ENCODE peak calls at places on chromosomes 4 and X, in ten cellular contexts. One of them, this sample, is unnamed.
A peak's percentile ranks its signal among the peaks of the same experiment; 100 is the strongest.

GRCh38 chrX:23826653-23827052 is 43.7 kb downstream of the SAT1 start:
- DNase-seq in astrocyte of the cerebellum: no peak
- DNase-seq in cardiac fibroblast: no peak
- DNase-seq in AG10803: no peak
- DNase-seq in choroid plexus epithelial cell: no peak
- DNase-seq in lower leg skin: no peak
- DNase-seq in stomach: no peak
- DNase-seq in heart left ventricle: no peak
- DNase-seq in neural progenitor cell: no peak
- DNase-seq in AG09309: no peak
- DNase-seq in this sample: no peak

GRCh38 chrX:114599305-114599704 is 15.4 kb downstream of the HTR2C start:
- DNase-seq in stomach: no peak
- DNase-seq in cardiac fibroblast: no peak
- DNase-seq in neural progenitor cell: no peak
- DNase-seq in astrocyte of the cerebellum: no peak
- DNase-seq in AG09309: no peak
- DNase-seq in heart left ventricle: no peak
- DNase-seq in choroid plexus epithelial cell: no peak
- DNase-seq in AG10803: no peak
- DNase-seq in lower leg skin: no peak
- DNase-seq in this sample: no peak

GRCh38 chrX:120463241-120463640 is 5.9 kb downstream of the LAMP2 start:
- DNase-seq in neural progenitor cell: no peak
- DNase-seq in cardiac fibroblast: peak; percentile 82
- DNase-seq in stomach: no peak
- DNase-seq in lower leg skin: no peak
- DNase-seq in AG10803: peak; percentile 43
- DNase-seq in heart left ventricle: no peak
- DNase-seq in choroid plexus epithelial cell: peak; percentile 87
- DNase-seq in astrocyte of the cerebellum: peak; percentile 39
- DNase-seq in AG09309: no peak
- DNase-seq in this sample: no peak

GRCh38 chr4:169062861-169063197 is 52.8 kb upstream of the CBR4 start:
- DNase-seq in cardiac fibroblast: peak; percentile 59
- DNase-seq in astrocyte of the cerebellum: no peak
- DNase-seq in neural progenitor cell: no peak
- DNase-seq in stomach: no peak
- DNase-seq in heart left ventricle: no peak
- DNase-seq in AG09309: no peak
- DNase-seq in AG10803: no peak
- DNase-seq in lower leg skin: no peak
- DNase-seq in choroid plexus epithelial cell: peak; percentile 27
- DNase-seq in this sample: no peak

GRCh38 chrX:74420194-74421035 is 878 bp upstream of the SLC16A2 start:
- DNase-seq in stomach: peak; percentile 64
- DNase-seq in AG10803: peak; percentile 76
- DNase-seq in AG09309: peak; percentile 27
- DNase-seq in heart left ventricle: peak; percentile 76
- DNase-seq in astrocyte of the cerebellum: peak; percentile 19
- DNase-seq in cardiac fibroblast: peak; percentile 79
- DNase-seq in neural progenitor cell: peak; percentile 78
- DNase-seq in lower leg skin: peak; percentile 34
- DNase-seq in choroid plexus epithelial cell: peak; percentile 38
- DNase-seq in this sample: no peak

GRCh38 chrX:144334577-144334976 is 450.7 kb downstream of the UBE2NL start:
- DNase-seq in choroid plexus epithelial cell: no peak
- DNase-seq in cardiac fibroblast: no peak
- DNase-seq in AG10803: no peak
- DNase-seq in heart left ventricle: no peak
- DNase-seq in stomach: no peak
- DNase-seq in AG09309: no peak
- DNase-seq in neural progenitor cell: peak; percentile 2
- DNase-seq in lower leg skin: no peak
- DNase-seq in astrocyte of the cerebellum: no peak
- DNase-seq in this sample: no peak

GRCh38 chrX:71995122-71995521 is 84.5 kb downstream of the NHSL2 start:
- DNase-seq in cardiac fibroblast: no peak
- DNase-seq in neural progenitor cell: no peak
- DNase-seq in stomach: no peak
- DNase-seq in lower leg skin: no peak
- DNase-seq in AG10803: no peak
- DNase-seq in AG09309: no peak
- DNase-seq in astrocyte of the cerebellum: no peak
- DNase-seq in choroid plexus epithelial cell: no peak
- DNase-seq in heart left ventricle: no peak
- DNase-seq in this sample: no peak

GRCh38 chr4:135418353-135418752 is 1216.8 kb upstream of the PABPC4L start:
- DNase-seq in lower leg skin: no peak
- DNase-seq in stomach: no peak
- DNase-seq in AG10803: no peak
- DNase-seq in astrocyte of the cerebellum: no peak
- DNase-seq in heart left ventricle: no peak
- DNase-seq in cardiac fibroblast: peak; percentile 24
- DNase-seq in neural progenitor cell: peak; percentile 26
- DNase-seq in AG09309: no peak
- DNase-seq in choroid plexus epithelial cell: peak; percentile 62
- DNase-seq in this sample: no peak

GRCh38 chr4:36241771-36242170 is 2.5 kb downstream of the ARAP2 start:
- DNase-seq in choroid plexus epithelial cell: no peak
- DNase-seq in astrocyte of the cerebellum: no peak
- DNase-seq in neural progenitor cell: no peak
- DNase-seq in AG09309: no peak
- DNase-seq in lower leg skin: no peak
- DNase-seq in stomach: no peak
- DNase-seq in cardiac fibroblast: no peak
- DNase-seq in AG10803: no peak
- DNase-seq in heart left ventricle: no peak
- DNase-seq in this sample: no peak

GRCh38 chrX:24963823-24964222 is 51.9 kb downstream of the ARX start:
- DNase-seq in neural progenitor cell: no peak
- DNase-seq in AG10803: peak; percentile 10
- DNase-seq in stomach: no peak
- DNase-seq in heart left ventricle: no peak
- DNase-seq in choroid plexus epithelial cell: peak; percentile 43
- DNase-seq in lower leg skin: no peak
- DNase-seq in AG09309: no peak
- DNase-seq in cardiac fibroblast: no peak
- DNase-seq in astrocyte of the cerebellum: no peak
- DNase-seq in this sample: peak; percentile 48

GRCh38 chr4:155964016-155964891 is 10.6 kb upstream of the CTSO start:
- DNase-seq in stomach: no peak
- DNase-seq in choroid plexus epithelial cell: peak; percentile 13
- DNase-seq in astrocyte of the cerebellum: no peak
- DNase-seq in neural progenitor cell: no peak
- DNase-seq in heart left ventricle: no peak
- DNase-seq in cardiac fibroblast: peak; percentile 48
- DNase-seq in AG09309: no peak
- DNase-seq in lower leg skin: peak; percentile 37
- DNase-seq in AG10803: no peak
- DNase-seq in this sample: no peak

DNA sequence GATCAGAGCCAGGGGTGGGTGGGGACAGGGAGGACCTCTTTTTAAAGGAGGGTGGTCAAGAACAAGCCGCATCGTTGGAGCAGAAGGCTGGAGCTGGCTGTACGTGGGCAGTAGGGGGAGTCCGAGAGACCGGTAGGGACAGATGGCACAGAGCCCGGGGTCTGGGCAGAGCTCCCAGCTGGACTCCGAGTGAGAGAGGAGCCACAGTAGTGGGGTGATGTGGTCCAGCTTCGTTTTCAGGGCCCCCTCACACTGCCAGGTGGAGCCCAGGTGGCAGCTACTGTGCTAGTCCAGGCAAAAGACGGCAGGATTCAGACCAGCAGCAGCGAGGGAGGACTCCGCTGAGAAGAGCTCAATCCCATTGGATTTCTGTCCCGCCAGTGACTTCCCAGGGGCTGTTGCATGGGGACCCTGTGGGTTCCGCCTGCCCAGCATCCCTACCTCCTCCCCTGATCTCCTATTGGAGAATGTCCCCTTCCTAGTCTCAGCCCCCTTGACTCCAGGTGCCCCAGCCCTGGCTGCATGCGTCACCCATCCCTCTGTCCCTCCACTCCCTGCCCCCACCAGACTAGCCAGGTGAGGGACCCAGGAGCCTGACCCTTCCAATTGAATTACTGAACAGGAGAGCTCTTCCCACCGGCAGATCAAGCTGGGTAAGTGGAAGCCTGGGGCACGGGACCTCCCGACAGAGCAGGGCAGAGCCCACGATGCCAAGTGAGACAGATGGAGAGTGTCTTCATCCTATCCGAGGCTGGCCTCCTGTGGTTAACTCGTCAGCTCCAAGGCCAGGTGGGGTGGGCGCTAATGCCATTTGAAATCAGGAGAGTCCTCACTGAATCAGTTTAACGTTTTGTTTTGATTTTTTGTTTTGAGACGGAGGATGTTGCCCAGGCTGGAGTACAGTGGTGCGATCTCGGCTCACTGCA is 2.9 kb downstream of the ARHGAP4 start:
- DNase-seq in cardiac fibroblast: peak; percentile 77
- DNase-seq in choroid plexus epithelial cell: peak; percentile 70
- DNase-seq in astrocyte of the cerebellum: no peak
- DNase-seq in AG10803: peak; percentile 46
- DNase-seq in stomach: peak; percentile 88
- DNase-seq in lower leg skin: no peak
- DNase-seq in neural progenitor cell: peak; percentile 41
- DNase-seq in heart left ventricle: peak; percentile 84
- DNase-seq in AG09309: no peak
- DNase-seq in this sample: no peak
- TF ChIP-seq CTCF in cardiac fibroblast: peak; percentile 65
- TF ChIP-seq CTCF in choroid plexus epithelial cell: peak; percentile 67
- TF ChIP-seq CTCF in astrocyte of the cerebellum: peak; percentile 63
- TF ChIP-seq CTCF in AG10803: peak; percentile 61
- TF ChIP-seq CTCF in stomach: peak; percentile 46
- TF ChIP-seq CTCF in lower leg skin: no peak
- TF ChIP-seq CTCF in neural progenitor cell: peak; percentile 38
- TF ChIP-seq CTCF in heart left ventricle: peak; percentile 53
- TF ChIP-seq CTCF in AG09309: peak; percentile 67
- TF ChIP-seq CTCF in this sample: peak; percentile 77

DNA sequence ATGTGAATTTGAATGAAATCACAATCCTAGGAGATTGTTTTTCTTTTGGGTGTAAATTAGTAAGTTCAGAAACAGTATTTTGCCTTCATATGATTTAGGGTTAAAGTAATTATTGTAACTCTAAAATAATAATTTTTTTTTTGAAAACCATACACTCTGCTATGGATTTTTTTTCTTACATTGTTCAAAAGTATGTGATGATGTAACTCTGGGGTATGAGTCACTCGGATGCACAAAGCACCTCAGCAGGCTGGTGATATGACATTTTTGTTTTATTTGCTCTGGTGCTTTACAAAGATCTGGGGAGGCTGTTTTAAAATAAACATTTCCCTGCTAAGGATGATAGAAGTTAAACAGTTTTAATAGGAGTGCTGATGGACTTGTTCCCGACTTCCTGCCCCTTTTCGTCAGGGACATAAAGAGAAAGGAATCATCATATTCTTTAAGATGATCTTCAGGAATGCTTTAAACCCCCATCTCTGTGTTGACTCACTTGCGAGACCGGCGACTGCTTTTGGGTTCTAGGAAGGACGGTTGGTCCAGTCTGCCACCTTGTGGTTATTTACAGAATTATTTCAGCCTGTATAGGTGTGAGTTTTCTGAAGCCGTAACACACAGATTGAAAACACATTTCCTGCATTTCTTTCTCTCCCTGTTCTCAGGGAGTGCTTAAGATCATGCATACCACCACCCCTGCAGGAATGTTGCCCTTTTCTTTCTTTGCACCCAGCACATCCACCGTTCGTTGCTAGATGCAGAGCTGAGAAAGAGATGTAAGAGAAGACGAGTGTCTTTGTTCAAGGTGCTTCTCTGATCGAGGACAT is 72.5 kb downstream of the RAPGEF2 start:
- DNase-seq in AG09309: peak; percentile 73
- DNase-seq in astrocyte of the cerebellum: peak; percentile 88
- DNase-seq in cardiac fibroblast: peak; percentile 92
- DNase-seq in stomach: peak; percentile 53
- DNase-seq in neural progenitor cell: peak; percentile 88
- DNase-seq in lower leg skin: peak; percentile 62
- DNase-seq in AG10803: peak; percentile 90
- DNase-seq in heart left ventricle: peak; percentile 63
- DNase-seq in choroid plexus epithelial cell: peak; percentile 96
- DNase-seq in this sample: peak; percentile 46
- H3K4me3 ChIP-seq in AG09309: peak overlapping the region; percentile 21
- H3K4me3 ChIP-seq in astrocyte of the cerebellum: peak overlapping the region; percentile 20
- H3K4me3 ChIP-seq in cardiac fibroblast: no peak overlapping the region
- H3K4me3 ChIP-seq in stomach: no peak overlapping the region
- H3K4me3 ChIP-seq in neural progenitor cell: no peak overlapping the region
- H3K4me3 ChIP-seq in lower leg skin: no peak overlapping the region
- H3K4me3 ChIP-seq in AG10803: peak overlapping the region; percentile 46
- H3K4me3 ChIP-seq in heart left ventricle: no peak overlapping the region
- H3K4me3 ChIP-seq in choroid plexus epithelial cell: peak overlapping the region; percentile 37
- H3K4me3 ChIP-seq in this sample: no peak overlapping the region

DNA sequence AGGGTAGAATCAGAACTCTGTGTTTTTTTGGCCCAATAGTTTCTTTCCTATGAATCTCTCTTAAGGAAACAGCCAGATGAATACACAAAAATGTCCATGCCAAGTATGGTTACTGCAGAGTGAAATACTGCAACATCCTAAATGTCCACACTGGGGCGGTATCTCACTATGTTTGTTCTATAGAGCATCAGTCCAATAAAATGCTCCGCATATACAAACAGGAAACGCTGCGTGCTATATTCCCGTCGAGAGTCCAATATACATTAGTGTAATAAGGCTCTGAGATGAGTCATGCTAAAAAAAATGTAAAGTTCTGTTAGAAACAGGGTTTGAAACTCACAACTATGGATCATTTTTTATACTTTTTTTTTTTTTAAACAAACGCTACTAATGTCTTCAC is 72.9 kb upstream of the ENOX2 start:
- DNase-seq in heart left ventricle: no peak
- DNase-seq in choroid plexus epithelial cell: peak; percentile 69
- DNase-seq in stomach: no peak
- DNase-seq in cardiac fibroblast: peak; percentile 51
- DNase-seq in AG09309: peak; percentile 5
- DNase-seq in neural progenitor cell: peak; percentile 53
- DNase-seq in astrocyte of the cerebellum: peak; percentile 36
- DNase-seq in lower leg skin: peak; percentile 14
- DNase-seq in AG10803: peak; percentile 41
- DNase-seq in this sample: peak; percentile 6
- TF ChIP-seq CTCF in heart left ventricle: peak; percentile 23
- TF ChIP-seq CTCF in choroid plexus epithelial cell: peak; percentile 59
- TF ChIP-seq CTCF in stomach: peak; percentile 33
- TF ChIP-seq CTCF in cardiac fibroblast: peak; percentile 47
- TF ChIP-seq CTCF in AG09309: peak; percentile 67
- TF ChIP-seq CTCF in neural progenitor cell: peak; percentile 68
- TF ChIP-seq CTCF in astrocyte of the cerebellum: peak; percentile 58
- TF ChIP-seq CTCF in lower leg skin: no peak
- TF ChIP-seq CTCF in AG10803: peak; percentile 64
- TF ChIP-seq CTCF in this sample: peak; percentile 67

DNA sequence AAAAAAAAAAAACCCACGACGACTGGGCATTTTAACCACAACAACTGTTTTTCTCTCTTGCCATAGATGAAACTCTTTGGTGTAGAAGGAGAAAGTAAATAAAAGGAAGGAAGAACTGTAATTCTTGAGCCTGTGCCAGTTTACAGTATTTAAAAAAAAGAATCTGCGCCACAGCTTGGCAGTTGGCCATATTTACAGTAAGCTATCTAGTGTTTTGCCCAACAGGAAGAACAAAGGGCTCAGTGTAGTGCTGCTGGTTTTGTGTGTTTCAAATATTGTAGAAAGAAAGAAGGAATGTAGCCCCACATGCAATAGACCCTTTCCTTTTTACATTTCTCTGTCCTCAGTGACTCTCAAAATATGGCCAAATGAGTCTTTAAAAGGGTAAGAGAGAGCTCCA is 66.1 kb downstream of the NR3C2 start:
- DNase-seq in cardiac fibroblast: peak; percentile 68
- DNase-seq in astrocyte of the cerebellum: peak; percentile 47
- DNase-seq in heart left ventricle: peak; percentile 32
- DNase-seq in neural progenitor cell: no peak
- DNase-seq in AG09309: no peak
- DNase-seq in AG10803: peak; percentile 11
- DNase-seq in choroid plexus epithelial cell: peak; percentile 65
- DNase-seq in stomach: peak; percentile 80
- DNase-seq in lower leg skin: peak; percentile 43
- DNase-seq in this sample: peak; percentile 89
- H3K4me3 ChIP-seq in cardiac fibroblast: no peak overlapping the region
- H3K4me3 ChIP-seq in astrocyte of the cerebellum: peak overlapping the region; percentile 22
- H3K4me3 ChIP-seq in heart left ventricle: no peak overlapping the region
- H3K4me3 ChIP-seq in neural progenitor cell: no peak overlapping the region
- H3K4me3 ChIP-seq in AG09309: no peak overlapping the region
- H3K4me3 ChIP-seq in AG10803: no peak overlapping the region
- H3K4me3 ChIP-seq in choroid plexus epithelial cell: no peak overlapping the region
- H3K4me3 ChIP-seq in stomach: peak overlapping the region; percentile 28
- H3K4me3 ChIP-seq in lower leg skin: no peak overlapping the region
- H3K4me3 ChIP-seq in this sample: no peak overlapping the region